ENCODE peak calls at places on chromosomes 16 and 17, in seven cellular contexts. O is endodermal cell, X is A673, M is GM23338, L is lung, Y is AG10803, C is AG04450. B is an unnamed sample.

GRCh38 chr16:4085405-4085970 is 30.8 kb downstream of the ADCY9 start:
- DNase-seq in O (no peak), X (no peak), M (no peak), L (no peak), Y (no peak), C (no peak), B (no peak)

GRCh38 chr17:57372156-57372555 is 115.8 kb downstream of the MSI2 start:
- DNase-seq in O (no peak), X (no peak), M (no peak), L (no peak), Y (peak; percentile 28), C (no peak), B (no peak)

GRCh38 chr17:19238167-19238505 is 970 bp downstream of the EPN2 start:
- DNase-seq in O (peak; percentile 79), X (peak; percentile 41), M (peak; percentile 73), L (peak; percentile 43), Y (no peak), C (no peak), B (no peak)

GRCh38 chr16:1923299-1924034 is 5.3 kb upstream of the HS3ST6 start:
- DNase-seq in O (peak; percentile 93), X (peak; percentile 85), M (peak; percentile 83), L (no peak), Y (peak; percentile 38), C (no peak), B (no peak)

GRCh38 chr16:4115209-4115940 is 867 bp downstream of the ADCY9 start:
- DNase-seq in O (peak; percentile 86), X (peak; percentile 76), M (peak; percentile 71), L (no peak), Y (peak; percentile 72), C (peak; percentile 52), B (peak; percentile 57)

GRCh38 chr17:34579017-34579946 is at the start of gene TMEM132E:
- DNase-seq in O (peak; percentile 87), X (no peak), M (peak; percentile 82), L (peak; percentile 43), Y (peak; percentile 4), C (no peak), B (no peak)

GRCh38 chr16:85157372-85157771 is 45.1 kb upstream of the CIBAR2 start:
- DNase-seq in O (no peak), X (no peak), M (no peak), L (no peak), Y (no peak), C (no peak), B (no peak)

GRCh38 chr16:88923926-88924833 is 52.8 kb downstream of the CBFA2T3 start:
- DNase-seq in O (peak; percentile 79), X (no peak), M (peak; percentile 57), L (no peak), Y (no peak), C (no peak), B (no peak)

GRCh38 chr16:85398688-85399582 is 214.2 kb upstream of the GSE1 start:
- DNase-seq in O (no peak), X (no peak), M (no peak), L (no peak), Y (no peak), C (no peak), B (no peak)

GRCh38 chr17:79441607-79442006 is 169.2 kb downstream of the RBFOX3 start:
- DNase-seq in O (no peak), X (no peak), M (no peak), L (no peak), Y (no peak), C (no peak), B (no peak)

GRCh38 chr16:85327731-85328664 is 215.7 kb upstream of the CIBAR2 start:
- DNase-seq in O (peak; percentile 98), X (peak; percentile 99), M (peak; percentile 99), L (no peak), Y (no peak), C (no peak), B (no peak)

GRCh38 chr17:49454050-49454449 is 39.4 kb upstream of the PHB1 start:
- DNase-seq in O (no peak), X (no peak), M (no peak), L (no peak), Y (peak; percentile 47), C (no peak), B (peak; percentile 7)

GRCh38 chr16:11734025-11734652 is 8.5 kb downstream of the TXNDC11 start:
- DNase-seq in O (no peak), X (no peak), M (no peak), L (no peak), Y (no peak), C (no peak), B (no peak)

GRCh38 chr17:1557355-1558095 is 5.1 kb downstream of the PITPNA start:
- DNase-seq in O (no peak), X (no peak), M (no peak), L (no peak), Y (no peak), C (no peak), B (no peak)

GRCh38 chr17:57544381-57544780 is 200.7 kb downstream of the CCDC182 start:
- DNase-seq in O (no peak), X (no peak), M (no peak), L (no peak), Y (no peak), C (no peak), B (no peak)

GRCh38 chr16:8396463-8396862 is 193.8 kb downstream of the TMEM114 start:
- DNase-seq in O (no peak), X (no peak), M (no peak), L (no peak), Y (no peak), C (no peak), B (no peak)

GRCh38 chr17:37147301-37147812 is 198.6 kb downstream of the AATF start:
- DNase-seq in O (no peak), X (peak; percentile 26), M (no peak), L (no peak), Y (no peak), C (no peak), B (no peak)

GRCh38 chr16:75566889-75567255 is 693 bp downstream of the GABARAPL2 start:
- DNase-seq in O (peak; percentile 62), X (no peak), M (peak; percentile 64), L (no peak), Y (no peak), C (no peak), B (no peak)

GRCh38 chr17:76081295-76082210 is 2.6 kb downstream of the ZACN start:
- DNase-seq in O (no peak), X (no peak), M (peak; percentile 46), L (no peak), Y (no peak), C (no peak), B (no peak)

GRCh38 chr17:7553356-7553755 is 4.5 kb downstream of the TNFSF12 start:
- DNase-seq in O (no peak), X (no peak), M (no peak), L (no peak), Y (no peak), C (no peak), B (no peak)

GRCh38 chr17:79305831-79306687 is 231.4 kb downstream of the ENGASE start:
- DNase-seq in O (no peak), X (no peak), M (no peak), L (no peak), Y (no peak), C (no peak), B (no peak)

GRCh38 chr17:52181842-52182241 is 23.3 kb upstream of the CA10 start:
- DNase-seq in O (no peak), X (no peak), M (peak; percentile 4), L (no peak), Y (no peak), C (no peak), B (no peak)
- TF ChIP-seq CTCF in O (no peak), X (no peak), M (no peak), L (no peak), Y (no peak), C (no peak), B (no peak)

DNA sequence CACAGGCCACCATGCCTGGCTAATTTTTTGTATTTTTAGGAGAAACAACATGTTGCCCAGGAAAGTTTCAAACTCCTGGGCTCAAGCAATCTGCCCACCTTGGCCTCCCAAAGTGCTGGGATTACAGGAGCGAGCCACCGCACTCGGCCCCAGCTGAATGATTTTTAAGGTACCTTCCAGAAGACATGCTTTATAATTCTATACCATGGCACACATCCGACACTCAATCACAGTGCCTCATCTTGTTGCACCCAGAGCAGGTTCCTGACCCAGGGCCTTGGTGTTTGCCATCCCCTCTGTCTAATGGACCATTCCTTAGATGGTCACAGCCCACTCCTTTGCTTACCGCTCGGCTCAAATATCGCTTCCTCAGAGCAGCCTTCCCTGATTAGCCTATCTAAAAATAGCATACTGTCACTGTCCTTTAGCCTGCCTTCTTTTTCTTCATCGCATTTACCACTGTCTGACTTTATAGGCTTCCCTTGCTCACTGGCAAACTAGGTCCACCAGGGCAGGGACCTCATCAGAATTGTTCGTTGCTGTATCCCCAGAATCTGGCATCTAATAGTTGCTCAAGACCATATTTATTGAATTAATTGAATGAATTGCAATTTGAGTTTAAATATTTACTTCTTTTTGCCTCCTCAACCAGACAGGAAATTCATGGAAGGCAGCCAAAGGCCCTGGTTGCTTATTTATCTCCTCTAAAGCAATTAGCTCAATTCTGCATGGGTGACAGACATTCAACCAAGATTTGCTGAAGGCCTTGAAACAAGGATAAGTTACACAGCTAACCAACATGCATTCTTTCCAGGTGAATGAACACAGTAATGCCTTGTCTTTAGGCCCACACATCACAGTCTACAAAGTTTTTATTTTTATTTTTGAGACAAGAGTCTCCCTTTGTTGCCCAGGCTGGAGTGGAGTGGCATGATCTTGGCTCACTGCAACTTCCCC is 6.3 kb upstream of the TENT4B start:
- DNase-seq in O (no peak), X (peak; percentile 49), M (no peak), L (no peak), Y (no peak), C (no peak), B (no peak)
- TF ChIP-seq CTCF in O (no peak), X (no peak), M (no peak), L (no peak), Y (no peak), C (no peak), B (no peak)

DNA sequence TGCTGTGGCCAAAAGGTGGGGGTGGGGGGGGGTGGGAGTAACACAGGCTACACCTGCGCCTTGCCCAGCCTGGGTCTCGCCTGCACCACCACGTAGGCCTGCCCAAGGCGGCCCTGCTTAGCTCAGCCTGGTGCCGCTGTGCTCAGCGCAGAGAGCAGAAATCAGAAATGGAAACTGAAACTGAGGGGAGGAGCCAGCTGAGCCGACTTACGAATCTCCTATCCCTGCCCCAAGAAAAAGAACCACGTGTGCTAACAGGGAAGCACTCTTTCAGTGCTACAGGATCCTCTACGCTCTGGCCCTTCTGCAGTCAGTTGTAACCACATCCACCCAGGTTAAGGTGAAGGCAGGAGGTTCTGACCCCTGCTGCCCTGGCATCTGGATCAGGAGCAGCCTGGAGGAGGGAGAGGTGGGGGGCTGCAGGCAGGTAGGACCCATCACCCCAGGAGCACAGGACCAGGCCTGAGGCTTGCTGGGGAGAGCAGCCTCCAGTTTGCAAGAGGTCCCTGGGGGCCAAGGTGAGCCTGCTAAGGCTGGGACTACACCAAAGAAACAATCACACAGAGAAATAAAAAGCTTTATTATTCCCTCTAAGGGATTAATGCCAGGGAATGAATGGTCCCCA is at the start of gene DHX58:
- DNase-seq in O (no peak), X (peak; percentile 76), M (peak; percentile 60), L (peak; percentile 78), Y (peak; percentile 84), C (peak; percentile 53), B (peak; percentile 73)
- TF ChIP-seq CTCF in O (no peak), X (no peak), M (no peak), L (no peak), Y (no peak), C (no peak), B (no peak)

DNA sequence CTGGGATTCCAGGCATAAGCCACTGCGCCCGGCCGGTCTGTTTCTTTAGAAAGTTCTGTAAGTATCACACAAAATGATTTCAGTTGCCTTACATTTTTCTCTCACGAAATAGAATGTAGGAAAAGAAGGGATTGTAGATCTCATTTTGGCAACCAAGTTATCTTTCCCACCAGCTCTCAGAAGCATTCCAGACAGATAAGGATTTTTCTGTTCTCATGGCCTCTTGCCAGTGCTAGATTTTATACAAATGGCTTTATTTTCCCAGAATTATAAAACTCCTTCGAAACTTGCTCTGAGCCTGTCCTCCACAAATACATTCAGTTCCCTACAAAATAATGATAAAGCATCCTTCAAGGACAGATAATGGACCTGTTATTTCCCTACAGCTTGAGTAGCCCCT is 46.9 kb downstream of the LCMT1 start:
- DNase-seq in O (no peak), X (no peak), M (no peak), L (no peak), Y (no peak), C (no peak), B (no peak)
- TF ChIP-seq CTCF in O (no peak), X (no peak), M (no peak), L (no peak), Y (no peak), C (no peak), B (no peak)